ENCODE peak calls at places on chromosomes 7 and 10, in eight cellular contexts. P, A, Z, N, R, V, S and Q are unnamed samples.
A peak's percentile ranks its signal among the peaks of the same experiment; 100 is the strongest.

GRCh38 chr10:10788761-10789160 is 228.9 kb upstream of the CELF2 start:
- DNase-seq in R (no peak), P (peak; percentile 33), A (no peak), S (no peak), V (no peak), N (no peak), Z (no peak), Q (no peak)

GRCh38 chr10:58967551-58968418 is 208.7 kb upstream of the PHYHIPL start:
- DNase-seq in V (peak; percentile 19), S (no peak), Z (no peak), A (peak; percentile 18), R (peak; percentile 7), N (peak; percentile 88), P (no peak), Q (no peak)

GRCh38 chr7:69208848-69209247 is 389.4 kb upstream of the AUTS2 start:
- DNase-seq in V (no peak), Z (no peak), S (no peak), N (no peak), A (peak; percentile 32), R (peak; percentile 66), P (no peak), Q (no peak)

GRCh38 chr7:18201349-18201748 is 173.7 kb upstream of the PRPS1L1 start:
- DNase-seq in R (no peak), P (no peak), V (no peak), A (no peak), Z (no peak), S (no peak), N (no peak), Q (no peak)

GRCh38 chr7:20220824-20221547 is 3.8 kb upstream of the MACC1 start:
- DNase-seq in A (no peak), S (peak; percentile 34), V (peak; percentile 87), N (no peak), Z (no peak), P (peak; percentile 96), R (peak; percentile 65), Q (peak; percentile 81)

GRCh38 chr7:98719396-98719795 is 102.3 kb downstream of the NPTX2 start:
- DNase-seq in V (peak; percentile 11), Z (no peak), A (no peak), R (no peak), N (no peak), S (no peak), P (no peak), Q (no peak)

GRCh38 chr7:5396542-5396941 is 27.1 kb downstream of the TNRC18 start:
- DNase-seq in N (no peak), R (peak; percentile 61), Z (no peak), S (no peak), P (peak; percentile 38), V (peak; percentile 59), A (peak; percentile 80), Q (peak; percentile 80)

GRCh38 chr10:47055386-47056382 is 144.5 kb downstream of the PTPN20 start:
- DNase-seq in R (no peak), P (no peak), S (no peak), Z (no peak), V (no peak), A (no peak), N (no peak), Q (no peak)

GRCh38 chr7:84781838-84782237 is 405.0 kb downstream of the SEMA3D start:
- DNase-seq in P (no peak), N (no peak), S (no peak), Z (no peak), A (no peak), V (no peak), R (no peak), Q (no peak)

GRCh38 chr10:77977975-77978759 is 51.1 kb downstream of the POLR3A start:
- DNase-seq in P (no peak), R (no peak), S (peak; percentile 74), V (no peak), A (no peak), Z (no peak), N (peak; percentile 16), Q (no peak)

GRCh38 chr7:77570330-77571011 is 33.4 kb downstream of the PTPN12 start:
- DNase-seq in S (no peak), Z (no peak), N (no peak), V (peak; percentile 57), P (peak; percentile 74), R (peak; percentile 4), A (no peak), Q (no peak)

GRCh38 chr7:27175005-27175625 is 995 bp upstream of the HOXA10 start:
- DNase-seq in A (no peak), Z (no peak), R (no peak), S (no peak), N (peak; percentile 16), V (no peak), P (no peak), Q (no peak)

GRCh38 chr7:56083150-56083785 is 9.5 kb downstream of the PHKG1 start:
- DNase-seq in A (no peak), R (no peak), P (no peak), V (no peak), N (peak; percentile 66), S (peak; percentile 91), Z (no peak), Q (no peak)

GRCh38 chr10:58280982-58281752 is 12.2 kb downstream of the CISD1 start:
- DNase-seq in Z (no peak), P (no peak), A (no peak), V (peak; percentile 22), N (no peak), R (no peak), S (no peak), Q (no peak)

GRCh38 chr10:78248651-78249464 is 215.2 kb downstream of the RPS24 start:
- DNase-seq in R (no peak), A (no peak), V (peak; percentile 6), N (peak; percentile 56), S (peak; percentile 38), Z (no peak), P (peak; percentile 70), Q (no peak)

GRCh38 chr7:33591481-33591880 is 313.9 kb upstream of the BMPER start:
- DNase-seq in P (peak; percentile 10), S (no peak), N (no peak), Z (no peak), A (no peak), V (no peak), R (no peak), Q (no peak)

GRCh38 chr10:18202600-18203150 is 62.5 kb downstream of the CACNB2 start:
- DNase-seq in N (no peak), Z (no peak), R (no peak), V (no peak), P (no peak), A (no peak), S (no peak), Q (no peak)

GRCh38 chr10:117320050-117320665 is 55.1 kb downstream of the PDZD8 start:
- DNase-seq in R (no peak), A (peak; percentile 14), S (no peak), N (no peak), V (no peak), P (peak; percentile 41), Z (no peak), Q (peak; percentile 42)

GRCh38 chr7:2525161-2525930 is 5.8 kb downstream of the LFNG start:
- DNase-seq in S (no peak), N (no peak), V (no peak), P (no peak), A (no peak), R (no peak), Z (no peak), Q (no peak)

GRCh38 chr7:128900237-128900636 is 10.3 kb downstream of the KCP start:
- DNase-seq in R (no peak), N (no peak), Z (no peak), S (no peak), V (no peak), A (no peak), P (no peak), Q (no peak)

GRCh38 chr7:43123457-43123856 is 11.0 kb downstream of the HECW1 start:
- DNase-seq in V (no peak), A (no peak), N (no peak), R (no peak), Z (no peak), P (no peak), S (no peak), Q (no peak)

GRCh38 chr7:106604974-106605373 is 56.0 kb downstream of the CCDC71L start:
- DNase-seq in V (no peak), Z (no peak), S (no peak), R (no peak), N (no peak), A (no peak), P (no peak), Q (no peak)
- TF ChIP-seq CTCF in V (no peak), Z (no peak), S (no peak), R (no peak), N (no peak), A (no peak), P (no peak), Q (no peak)

GRCh38 chr7:101669307-101669706 is 40.2 kb upstream of the MYL10 start:
- DNase-seq in N (no peak), R (no peak), A (no peak), Z (no peak), S (no peak), V (no peak), P (peak; percentile 6), Q (no peak)
- TF ChIP-seq CTCF in N (no peak), R (peak; percentile 36), A (no peak), Z (peak; percentile 41), S (no peak), V (peak; percentile 12), P (peak; percentile 29), Q (peak; percentile 13)

DNA sequence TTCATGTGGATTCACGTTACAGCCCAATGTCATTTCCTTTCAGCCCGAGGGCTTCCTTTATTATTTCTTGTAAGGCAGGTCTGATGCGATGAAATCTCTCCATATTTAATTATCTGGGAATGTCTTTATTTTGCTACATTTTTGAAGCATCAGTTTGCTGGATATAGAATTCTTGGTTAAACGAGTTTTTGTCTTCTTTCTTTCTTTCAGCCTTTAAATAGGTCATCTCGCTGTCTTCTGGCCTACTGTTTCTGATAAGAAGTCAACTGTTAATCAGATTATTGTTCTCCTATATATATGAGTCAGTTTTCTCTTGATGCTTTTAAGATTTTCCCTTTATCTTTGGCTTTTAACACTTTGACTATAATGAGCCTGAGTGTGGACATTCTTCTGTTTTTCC is 184.7 kb downstream of the TMEM178B start:
- DNase-seq in V (no peak), P (no peak), S (no peak), R (no peak), N (no peak), A (no peak), Z (no peak), Q (no peak)
- TF ChIP-seq CTCF in V (no peak), P (no peak), S (no peak), R (no peak), N (no peak), A (no peak), Z (no peak), Q (no peak)

DNA sequence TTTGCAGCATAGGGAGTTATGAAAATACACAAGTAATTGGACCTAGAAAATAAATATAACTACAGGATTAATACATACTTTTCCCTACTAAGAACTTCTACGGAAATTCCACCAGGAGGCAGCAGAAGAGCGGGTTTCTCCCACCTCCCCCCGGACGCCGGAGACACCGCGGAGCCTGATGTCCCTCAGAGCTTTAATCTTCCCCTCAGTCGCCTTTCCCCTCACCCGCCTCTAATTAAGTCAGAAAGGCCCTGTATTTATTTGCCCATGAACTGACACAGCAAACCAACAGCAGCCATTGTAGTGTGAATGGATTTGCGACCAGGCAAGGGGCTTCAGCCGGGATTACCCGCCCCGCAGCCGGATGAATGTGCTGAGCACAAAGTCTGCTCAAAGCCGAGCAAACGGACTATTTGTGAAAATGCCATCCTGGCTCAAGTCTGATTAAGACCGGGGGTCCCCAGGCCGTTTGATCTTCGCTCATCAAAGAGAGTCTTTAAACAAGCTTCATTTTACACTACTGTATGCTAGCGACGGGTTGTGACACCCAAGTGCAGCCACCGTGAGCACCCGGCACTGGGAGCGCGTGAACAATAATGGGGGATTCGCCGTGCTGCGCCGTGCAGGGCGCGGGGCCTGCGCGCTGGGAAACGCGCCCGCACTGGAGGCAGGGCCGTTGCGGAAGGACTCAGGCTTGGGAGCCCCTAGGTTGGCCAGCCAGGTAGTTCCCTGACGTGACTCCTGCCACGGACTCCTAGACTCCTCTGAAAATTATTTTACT is 5.6 kb upstream of the DKK1 start:
- DNase-seq in S (peak; percentile 64), Z (no peak), N (peak; percentile 59), R (peak; percentile 38), V (peak; percentile 45), P (peak; percentile 77), A (peak; percentile 57), Q (peak; percentile 67)
- TF ChIP-seq CTCF in S (peak; percentile 54), Z (peak; percentile 93), N (peak; percentile 85), R (peak; percentile 65), V (peak; percentile 46), P (peak; percentile 73), A (peak; percentile 42), Q (peak; percentile 78)